ENCODE peak calls at places on chromosome 17, in five cellular contexts. K is NCI-H1436, Y is EH, D is amygdala, S is PC-9. W is an unnamed sample.

GRCh38 chr17:27504188-27504995 is 48.1 kb downstream of the KSR1 start:
- DNase-seq in K (peak), Y (no peak), D (no peak), S (no peak), W (no peak)

GRCh38 chr17:35684046-35684802 is 47.2 kb upstream of the RASL10B start:
- DNase-seq in K (no peak), Y (peak), D (no peak), S (no peak), W (no peak)

GRCh38 chr17:18006495-18007239 is 32.3 kb downstream of the ATPAF2 start:
- DNase-seq in K (no peak), Y (no peak), D (no peak), S (no peak), W (no peak)

GRCh38 chr17:47957591-47958490 is at the start of gene PRR15L:
- DNase-seq in K (peak), Y (no peak), D (no peak), S (peak), W (no peak)

GRCh38 chr17:19646788-19647696 is 1.5 kb upstream of the ALDH3A2 start:
- DNase-seq in K (no peak), Y (peak), D (no peak), S (peak), W (no peak)

GRCh38 chr17:13297198-13297597 is 279.4 kb upstream of the ELAC2 start:
- DNase-seq in K (no peak), Y (no peak), D (no peak), S (no peak), W (no peak)

GRCh38 chr17:20236586-20237227 is 227.5 kb downstream of the SPECC1 start:
- DNase-seq in K (no peak), Y (no peak), D (no peak), S (no peak), W (no peak)

GRCh38 chr17:20852541-20853370 is 190.1 kb downstream of the USP22 start:
- DNase-seq in K (peak), Y (peak), D (no peak), S (peak), W (peak)

GRCh38 chr17:77437017-77437416 is 296.2 kb downstream of the SEC14L1 start:
- DNase-seq in K (no peak), Y (peak), D (no peak), S (no peak), W (no peak)

GRCh38 chr17:48484256-48484655 is 46.6 kb downstream of the HOXB1 start:
- DNase-seq in K (no peak), Y (peak), D (no peak), S (no peak), W (no peak)

GRCh38 chr17:143785-144281 is 6.5 kb downstream of the SCGB1C2 start:
- DNase-seq in K (peak), Y (peak), D (no peak), S (peak), W (peak)